ENCODE peak calls at places on chromosomes 5 and 9, in nine cellular contexts. P, Q, N, W, J, C, A, E and S are unnamed samples.

GRCh38 chr9:20144255-20144654 is 355.4 kb upstream of the SLC24A2 start:
- DNase-seq in Q (no peak), N (peak), J (peak), P (no peak), E (no peak), W (no peak), A (no peak), C (no peak), S (no peak)

GRCh38 chr9:119322137-119322695 is 47.0 kb downstream of the BRINP1 start:
- DNase-seq in A (no peak), J (peak), P (no peak), W (no peak), N (no peak), E (no peak), Q (no peak), C (no peak), S (peak)

GRCh38 chr5:78560000-78560399 is 88.6 kb downstream of the LHFPL2 start:
- DNase-seq in N (no peak), A (no peak), Q (no peak), C (no peak), J (no peak), P (no peak), W (no peak), E (no peak), S (no peak)

GRCh38 chr5:61274561-61274960 is 57.5 kb upstream of the ZSWIM6 start:
- DNase-seq in W (no peak), C (no peak), E (peak), A (no peak), N (no peak), Q (no peak), J (peak), P (no peak), S (no peak)

GRCh38 chr5:53879708-53880356 is 319.4 kb downstream of the NDUFS4 start:
- DNase-seq in N (no peak), W (peak), A (no peak), E (no peak), J (no peak), C (no peak), P (no peak), Q (no peak), S (no peak)

GRCh38 chr5:17401509-17402290 is 96.3 kb upstream of the TAF11L2 start:
- DNase-seq in Q (no peak), W (peak), N (peak), J (no peak), C (no peak), E (no peak), P (no peak), A (no peak), S (no peak)

GRCh38 chr9:81264516-81264915 is 424.8 kb downstream of the TLE1 start:
- DNase-seq in N (no peak), E (peak), P (no peak), J (peak), Q (no peak), A (peak), C (no peak), W (no peak), S (peak)

GRCh38 chr5:174910245-174910737 is 185.9 kb downstream of the MSX2 start:
- DNase-seq in A (peak), J (peak), P (peak), C (peak), N (peak), W (peak), Q (peak), E (peak), S (peak)

GRCh38 chr9:14027114-14027812 is 286.7 kb downstream of the NFIB start:
- DNase-seq in P (no peak), W (no peak), N (no peak), E (no peak), C (no peak), A (peak), J (no peak), Q (no peak), S (peak)

GRCh38 chr5:125043781-125044391 is 297.4 kb upstream of the ZNF608 start:
- DNase-seq in A (peak), J (peak), N (no peak), W (no peak), Q (no peak), E (peak), P (no peak), C (peak), S (peak)

GRCh38 chr5:1751026-1751863 is 48.4 kb downstream of the MRPL36 start:
- DNase-seq in N (no peak), J (no peak), E (no peak), W (no peak), P (no peak), A (no peak), C (no peak), Q (no peak), S (no peak)

GRCh38 chr5:142296914-142297417 is 27.9 kb downstream of the SPRY4 start:
- DNase-seq in E (peak), P (no peak), C (no peak), W (no peak), Q (no peak), A (peak), J (peak), N (no peak), S (no peak)

GRCh38 chr5:177071671-177072385 is 14.9 kb upstream of the FGFR4 start:
- DNase-seq in P (peak), E (peak), C (peak), A (peak), W (peak), J (peak), Q (peak), N (peak), S (peak)

GRCh38 chr5:14231888-14232287 is 88.7 kb downstream of the TRIO start:
- DNase-seq in N (no peak), J (no peak), C (no peak), P (no peak), W (no peak), A (no peak), E (no peak), Q (no peak), S (no peak)

GRCh38 chr5:168317521-168318147 is 26.2 kb downstream of the WWC1 start:
- DNase-seq in C (peak), A (peak), W (no peak), P (no peak), J (peak), Q (no peak), N (peak), E (peak), S (peak)

GRCh38 chr9:92186631-92187030 is 71.4 kb upstream of the SPTLC1 start:
- DNase-seq in E (no peak), C (no peak), P (no peak), N (no peak), W (no peak), J (no peak), A (no peak), Q (no peak), S (no peak)

GRCh38 chr5:59206132-59206581 is 623.3 kb downstream of the RAB3C start:
- DNase-seq in C (peak), E (peak), W (no peak), J (peak), Q (no peak), A (peak), P (no peak), N (no peak), S (no peak)

GRCh38 chr5:141487131-141487530 is 1.8 kb upstream of the PCDHGC5 start:
- DNase-seq in E (no peak), C (no peak), N (no peak), J (no peak), A (no peak), Q (no peak), W (no peak), P (no peak), S (no peak)

GRCh38 chr5:56099346-56099745 is 104.6 kb upstream of the IL6ST start:
- DNase-seq in C (no peak), E (peak), Q (no peak), N (no peak), A (peak), J (peak), P (no peak), W (no peak), S (no peak)

GRCh38 chr9:120382453-120382852 is 197.5 kb downstream of the CDK5RAP2 start:
- DNase-seq in A (no peak), J (no peak), E (no peak), Q (no peak), N (no peak), C (no peak), P (no peak), W (no peak), S (no peak)

GRCh38 chr5:177470759-177471536 is 2.5 kb downstream of the DBN1 start:
- DNase-seq in W (no peak), Q (no peak), A (no peak), E (no peak), N (no peak), J (peak), P (no peak), C (no peak), S (no peak)

GRCh38 chr5:127313847-127314473 is 23.4 kb downstream of the MEGF10 start:
- DNase-seq in W (peak), C (peak), Q (peak), N (peak), E (peak), A (peak), P (peak), J (peak), S (peak)

GRCh38 chr5:180084638-180085561 is 13.3 kb upstream of the RNF130 start:
- DNase-seq in N (peak), A (no peak), E (no peak), J (no peak), W (peak), Q (no peak), P (no peak), C (no peak), S (peak)

GRCh38 chr9:134644715-134645606 is 3.4 kb downstream of the COL5A1 start:
- DNase-seq in E (peak), W (no peak), C (peak), Q (no peak), J (peak), P (no peak), A (peak), N (peak), S (peak)

GRCh38 chr5:124402144-124402581 is 344.3 kb downstream of the ZNF608 start:
- DNase-seq in N (no peak), E (peak), P (no peak), C (peak), J (peak), A (peak), W (no peak), Q (no peak), S (peak)

GRCh38 chr9:95910770-95911340 is 35.4 kb downstream of the ERCC6L2 start:
- DNase-seq in P (no peak), W (no peak), E (no peak), N (no peak), A (no peak), C (no peak), Q (no peak), J (no peak), S (no peak)

GRCh38 chr5:154406231-154406630 is 39.6 kb upstream of the SAP30L start:
- DNase-seq in W (no peak), P (no peak), J (peak), Q (no peak), N (no peak), E (no peak), C (peak), A (no peak), S (peak)

DNA sequence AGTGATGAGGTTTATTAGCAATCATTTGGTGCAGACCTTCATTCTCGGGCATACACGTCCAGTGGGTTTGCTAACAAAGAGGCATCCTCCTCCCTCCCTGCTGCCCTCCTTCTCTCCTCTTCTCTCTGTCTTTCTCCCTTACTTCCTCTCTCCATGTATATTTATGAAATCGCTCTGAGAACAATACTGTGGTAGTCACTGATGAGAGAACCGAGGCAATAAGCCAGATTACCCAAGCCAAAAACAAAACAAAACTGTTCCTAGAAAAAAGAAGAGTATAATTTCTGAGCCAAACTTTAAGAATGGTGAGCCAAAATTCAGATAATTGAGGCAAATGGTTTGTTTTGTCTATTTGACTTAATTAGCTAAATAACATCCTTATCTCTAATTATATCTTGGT is 15.9 kb upstream of the HMHB1 start:
- DNase-seq in W (no peak), Q (no peak), E (no peak), C (no peak), A (no peak), J (no peak), N (no peak), P (no peak), S (no peak)
- H2AFZ ChIP-seq in W (no peak), Q (no peak), E (no peak), C (peak), A (no peak), J (no peak), N (no peak), P (no peak), S (no peak)

GRCh38 chr5:92559743-92560142 is 1021.3 kb downstream of the NR2F1-AS1 start:
- DNase-seq in J (peak), Q (no peak), C (peak), A (peak), P (no peak), N (no peak), E (peak), W (peak), S (no peak)
- H2AFZ ChIP-seq in J (peak), Q (no peak), C (peak), A (no peak), P (no peak), N (peak), E (peak), W (no peak), S (no peak)

GRCh38 chr5:43078956-43079355 is 38.8 kb upstream of the ANXA2R start:
- DNase-seq in W (peak), J (peak), N (no peak), Q (no peak), C (peak), E (peak), P (no peak), A (no peak), S (peak)

GRCh38 chr5:43068037-43068436 is 27.9 kb upstream of the ANXA2R start:
- DNase-seq in A (no peak), E (no peak), P (no peak), J (no peak), W (no peak), N (no peak), Q (peak), C (no peak), S (no peak)

GRCh38 chr5:43075319-43076293 is 35.5 kb upstream of the ANXA2R start:
- DNase-seq in W (no peak), Q (peak), A (peak), N (no peak), J (no peak), C (no peak), P (no peak), E (no peak), S (no peak)

GRCh38 chr5:43074987-43075318 is 34.8 kb upstream of the ANXA2R start:
- DNase-seq in C (no peak), A (no peak), N (no peak), J (no peak), E (no peak), W (no peak), Q (no peak), P (no peak), S (no peak)

GRCh38 chr5:43073597-43074546 is 33.8 kb upstream of the ANXA2R start:
- DNase-seq in A (peak), W (peak), P (peak), N (peak), Q (peak), C (peak), E (peak), J (no peak), S (peak)
- H2AFZ ChIP-seq in A (no peak), W (no peak), P (no peak), N (no peak), Q (no peak), C (peak), E (no peak), J (no peak), S (no peak)

GRCh38 chr5:122586351-122586750 is 188.5 kb upstream of the SNX2 start:
- DNase-seq in J (peak), P (no peak), E (peak), N (no peak), Q (no peak), A (no peak), C (no peak), W (no peak), S (no peak)
- H2AFZ ChIP-seq in J (no peak), P (no peak), E (no peak), N (no peak), Q (no peak), A (no peak), C (no peak), W (no peak), S (no peak)

GRCh38 chr5:21181726-21182125 is 1193.7 kb upstream of the CDH18 start:
- DNase-seq in Q (no peak), J (no peak), P (no peak), A (peak), C (no peak), W (no peak), E (no peak), N (no peak), S (no peak)
- H2AFZ ChIP-seq in Q (no peak), J (no peak), P (no peak), A (peak), C (peak), W (peak), E (no peak), N (peak), S (no peak)

GRCh38 chr9:78006734-78007133 is 24.9 kb downstream of the GNAQ start:
- DNase-seq in P (no peak), Q (no peak), N (no peak), C (no peak), A (no peak), W (no peak), E (no peak), J (no peak), S (no peak)

GRCh38 chr9:78011037-78011436 is 20.6 kb downstream of the GNAQ start:
- DNase-seq in E (no peak), W (no peak), C (no peak), P (no peak), Q (no peak), J (peak), A (no peak), N (no peak), S (no peak)

GRCh38 chr9:78013924-78014323 is 17.7 kb downstream of the GNAQ start:
- DNase-seq in W (no peak), E (no peak), A (no peak), C (no peak), J (peak), P (no peak), N (no peak), Q (no peak), S (no peak)

GRCh38 chr9:78009156-78009555 is 22.5 kb downstream of the GNAQ start:
- DNase-seq in E (no peak), W (no peak), P (peak), J (no peak), C (no peak), Q (no peak), N (no peak), A (no peak), S (no peak)

GRCh38 chr9:78010419-78010818 is 21.2 kb downstream of the GNAQ start:
- DNase-seq in E (no peak), P (no peak), W (no peak), A (peak), N (no peak), C (no peak), Q (no peak), J (no peak), S (no peak)
- H2AFZ ChIP-seq in E (no peak), P (no peak), W (no peak), A (no peak), N (no peak), C (no peak), Q (no peak), J (no peak), S (no peak)

GRCh38 chr5:12902611-12903010 is 998.4 kb upstream of the CTNND2 start:
- DNase-seq in P (no peak), Q (no peak), W (no peak), N (no peak), J (no peak), E (no peak), C (no peak), A (no peak), S (no peak)
- H2AFZ ChIP-seq in P (no peak), Q (no peak), W (no peak), N (no peak), J (no peak), E (no peak), C (no peak), A (no peak), S (no peak)